ENCODE peak calls at places on chromosomes 12 and 14, in nine cellular contexts. Z, E, D, F, M, C, K, A and Y are unnamed samples.

GRCh38 chr12:16008442-16008841 is 97.3 kb downstream of the DERA start:
- DNase-seq in K (no peak), D (no peak), F (no peak), M (no peak), Z (no peak), C (no peak), A (peak), E (peak), Y (no peak)

GRCh38 chr12:106027286-106027685 is 111.5 kb downstream of the NUAK1 start:
- DNase-seq in Z (no peak), M (no peak), E (no peak), A (no peak), D (no peak), K (no peak), C (no peak), F (no peak), Y (no peak)

GRCh38 chr14:91873476-91874265 is 6.3 kb upstream of the TC2N start:
- DNase-seq in D (no peak), M (no peak), Z (no peak), K (no peak), E (peak), C (no peak), A (peak), F (no peak), Y (no peak)

GRCh38 chr14:101781240-101782061 is 19.9 kb downstream of the PPP2R5C start:
- DNase-seq in Z (peak), A (no peak), D (no peak), E (no peak), K (no peak), M (no peak), C (no peak), F (peak), Y (no peak)

GRCh38 chr14:75141967-75142366 is 15.1 kb upstream of the NEK9 start:
- DNase-seq in D (no peak), M (no peak), E (peak), C (no peak), F (peak), Z (no peak), A (peak), K (no peak), Y (peak)

GRCh38 chr14:91892918-91893527 is 25.7 kb upstream of the TC2N start:
- DNase-seq in C (no peak), M (peak), Z (peak), K (no peak), F (peak), E (no peak), D (no peak), A (peak), Y (peak)

GRCh38 chr12:22709292-22709691 is 84.3 kb downstream of the ETNK1 start:
- DNase-seq in D (no peak), E (no peak), Z (no peak), K (no peak), M (peak), F (peak), A (peak), C (no peak), Y (no peak)

GRCh38 chr12:70338531-70338930 is 27.6 kb upstream of the KCNMB4 start:
- DNase-seq in M (no peak), F (no peak), K (no peak), A (peak), Z (no peak), D (no peak), E (peak), C (no peak), Y (no peak)

GRCh38 chr14:75088566-75089373 is 19.3 kb downstream of the ZC2HC1C start:
- DNase-seq in A (peak), M (peak), K (no peak), C (peak), D (peak), Z (peak), F (peak), E (peak), Y (peak)

GRCh38 chr14:103134919-103135318 is 11.7 kb downstream of the TNFAIP2 start:
- DNase-seq in Z (no peak), F (no peak), D (no peak), C (no peak), A (no peak), M (no peak), E (no peak), K (no peak), Y (no peak)

DNA sequence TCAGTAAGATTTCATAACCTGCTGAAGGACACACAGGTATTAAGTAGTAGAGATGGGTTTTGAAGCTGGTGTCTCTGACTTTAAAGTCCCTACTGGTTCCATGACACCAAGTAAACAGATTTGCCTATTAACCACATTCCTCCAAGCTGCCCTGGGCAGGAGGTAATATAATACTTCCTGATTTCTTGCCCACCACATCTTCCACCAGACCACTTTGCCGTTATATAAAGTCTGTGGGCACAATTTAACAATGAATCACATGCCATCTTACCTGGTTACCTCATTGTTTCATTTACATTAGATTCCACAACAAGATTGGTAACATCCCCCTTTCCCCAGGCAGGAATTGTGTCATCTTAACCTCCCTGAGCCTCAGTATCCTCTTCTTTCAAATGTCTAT is 910 bp upstream of the LRRC23 start:
- DNase-seq in D (no peak), C (no peak), K (no peak), M (no peak), A (no peak), F (no peak), Z (no peak), E (no peak), Y (no peak)
- H3K4me3 ChIP-seq in D (no peak), C (no peak), K (no peak), M (no peak), A (no peak), F (no peak), Z (peak), E (no peak), Y (no peak)

GRCh38 chr12:52872644-52873384 is 24.0 kb upstream of the KRT78 start:
- DNase-seq in Z (no peak), A (no peak), M (no peak), K (no peak), C (no peak), F (no peak), E (no peak), D (no peak), Y (no peak)

GRCh38 chr12:52874573-52875435 is 26.0 kb upstream of the KRT78 start:
- DNase-seq in M (no peak), C (no peak), K (no peak), Z (no peak), D (no peak), E (no peak), F (no peak), A (no peak), Y (no peak)

GRCh38 chr12:52873832-52874572 is 25.2 kb upstream of the KRT78 start:
- DNase-seq in D (peak), A (peak), Z (peak), M (no peak), K (peak), F (peak), C (peak), E (peak), Y (peak)

GRCh38 chr12:52871291-52871961 is 22.6 kb upstream of the KRT78 start:
- DNase-seq in E (peak), Z (no peak), C (no peak), F (no peak), K (peak), D (peak), M (no peak), A (peak), Y (no peak)

DNA sequence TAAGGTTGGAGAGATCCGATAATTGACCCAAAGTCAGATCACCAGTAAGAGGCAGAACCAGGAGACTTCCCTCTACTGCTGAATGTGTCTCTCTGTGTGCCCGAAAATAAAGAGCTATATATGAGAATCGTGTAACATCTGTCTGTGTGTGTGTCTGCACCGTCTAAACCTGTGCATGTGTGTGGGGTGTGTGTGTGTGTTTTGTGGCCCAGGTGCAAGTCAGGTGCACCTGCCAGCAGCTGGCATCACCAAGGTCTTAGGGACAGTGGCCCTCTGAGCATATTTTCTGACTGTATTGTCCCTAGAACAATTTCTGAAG is 24.7 kb upstream of the KRT78 start:
- DNase-seq in F (no peak), E (no peak), A (no peak), D (no peak), Z (no peak), K (no peak), M (no peak), C (no peak), Y (no peak)
- H3K4me3 ChIP-seq in F (no peak), E (no peak), A (peak), D (no peak), Z (peak), K (no peak), M (no peak), C (no peak), Y (peak)

GRCh38 chr12:54215990-54216579 is 27.3 kb upstream of the SMUG1 start:
- DNase-seq in D (no peak), F (no peak), Z (peak), K (no peak), E (no peak), C (no peak), A (no peak), M (no peak), Y (no peak)
- H3K4me3 ChIP-seq in D (no peak), F (no peak), Z (no peak), K (no peak), E (no peak), C (no peak), A (no peak), M (no peak), Y (no peak)

GRCh38 chr14:89348726-89349125 is 68.3 kb downstream of the FOXN3 start:
- DNase-seq in C (no peak), F (no peak), K (no peak), A (no peak), D (no peak), M (no peak), Z (no peak), E (no peak), Y (no peak)

GRCh38 chr14:89352976-89353817 is 63.8 kb downstream of the FOXN3 start:
- DNase-seq in F (no peak), K (no peak), C (no peak), Z (no peak), E (no peak), D (no peak), M (no peak), A (no peak), Y (no peak)

GRCh38 chr14:89351364-89351957 is 65.6 kb downstream of the FOXN3 start:
- DNase-seq in C (no peak), Z (peak), E (peak), K (no peak), A (peak), M (no peak), D (no peak), F (peak), Y (peak)

GRCh38 chr14:89349196-89350008 is 67.6 kb downstream of the FOXN3 start:
- DNase-seq in D (no peak), K (no peak), A (peak), E (no peak), M (peak), Z (peak), C (no peak), F (no peak), Y (peak)

DNA sequence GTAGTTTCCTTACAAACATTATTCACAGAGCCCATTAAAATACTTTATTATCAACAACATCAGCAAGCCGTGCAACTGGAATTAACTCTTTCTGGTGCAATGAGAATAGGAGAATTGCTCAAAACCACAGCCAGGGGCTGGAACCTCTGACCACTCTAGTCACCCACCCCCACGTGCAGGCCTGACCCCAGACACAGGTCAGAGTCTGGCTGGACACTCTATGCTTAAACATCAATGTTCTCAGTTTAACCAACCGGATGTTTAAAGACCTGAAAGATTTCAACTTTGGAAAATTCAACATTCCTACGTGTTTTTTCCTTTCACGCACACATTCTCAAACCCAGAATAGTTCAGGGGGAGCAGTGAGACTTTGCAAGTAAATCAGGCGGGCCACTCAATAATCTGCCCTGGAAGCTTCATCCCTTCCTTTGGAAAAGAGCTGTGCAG is 65.1 kb downstream of the FOXN3 start:
- DNase-seq in Z (no peak), A (peak), F (no peak), M (no peak), D (no peak), K (no peak), C (no peak), E (no peak), Y (no peak)
- H3K4me3 ChIP-seq in Z (peak), A (no peak), F (no peak), M (no peak), D (no peak), K (no peak), C (no peak), E (no peak), Y (peak)